ENCODE peak calls at places on chromosomes 1 and 21, in nine cellular contexts. I is IMR-90, G is astrocyte of the spinal cord, V is retinal pigment epithelial cell, Q is upper lobe of right lung, Z is WERI-Rb-1, L is epithelial cell of esophagus, P is right lobe of liver, B is MM.1S. C is an unnamed sample.

GRCh38 chr1:34977858-34978257 is 7.3 kb downstream of the TMEM35B start:
- DNase-seq in B (no peak), Q (no peak), I (no peak), Z (no peak), P (no peak), V (no peak), L (no peak), G (no peak), C (peak)

GRCh38 chr21:26513212-26513611 is 59.9 kb downstream of the CYYR1 start:
- DNase-seq in P (no peak), L (peak), V (no peak), I (no peak), Q (no peak), B (no peak), G (peak), Z (no peak), C (peak)

GRCh38 chr1:100065183-100065968 is 67.4 kb downstream of the SASS6 start:
- DNase-seq in P (no peak), I (no peak), V (no peak), L (no peak), G (no peak), Q (no peak), B (no peak), Z (no peak), C (no peak)

GRCh38 chr1:210232524-210233215 is at the start of gene SERTAD4:
- DNase-seq in G (peak), B (no peak), V (no peak), Q (peak), Z (peak), P (no peak), I (no peak), L (peak), C (no peak)

GRCh38 chr1:76901158-76901767 is 34.0 kb downstream of the ST6GALNAC5 start:
- DNase-seq in P (no peak), V (no peak), I (peak), Z (peak), Q (no peak), G (peak), L (peak), B (peak), C (peak)

GRCh38 chr1:225766967-225767413 is 10.6 kb upstream of the SRP9 start:
- DNase-seq in G (peak), V (no peak), P (no peak), B (no peak), Z (no peak), I (peak), L (peak), Q (no peak), C (peak)

GRCh38 chr1:46166521-46167462 is 8.1 kb upstream of the TSPAN1 start:
- DNase-seq in L (no peak), I (no peak), V (no peak), G (no peak), B (no peak), Z (no peak), P (no peak), Q (peak), C (no peak)

GRCh38 chr1:223772771-223773160 is 60.4 kb downstream of the CAPN2 start:
- DNase-seq in Q (no peak), L (no peak), B (no peak), I (no peak), V (no peak), G (no peak), P (no peak), Z (no peak), C (no peak)

GRCh38 chr1:167627865-167628641 is 2.0 kb upstream of the RCSD1 start:
- DNase-seq in P (no peak), V (no peak), G (no peak), B (peak), Z (no peak), I (no peak), Q (no peak), L (no peak), C (no peak)

GRCh38 chr1:174433451-174433850 is 14.3 kb upstream of the GPR52 start:
- DNase-seq in I (peak), G (peak), Z (no peak), Q (no peak), V (no peak), P (no peak), B (no peak), L (peak), C (peak)

GRCh38 chr1:225987491-225988316 is 11.4 kb downstream of the SDE2 start:
- DNase-seq in L (peak), P (no peak), V (no peak), I (peak), Q (no peak), Z (no peak), G (peak), B (peak), C (peak)

GRCh38 chr1:38964140-38964548 is 22.5 kb upstream of the RHBDL2 start:
- DNase-seq in G (no peak), L (no peak), V (no peak), B (no peak), P (no peak), I (no peak), Q (no peak), Z (peak), C (no peak)

GRCh38 chr1:43525995-43526394 is 4.7 kb upstream of the PTPRF start:
- DNase-seq in Z (no peak), I (peak), L (peak), P (no peak), V (no peak), B (no peak), Q (peak), G (peak), C (peak)

GRCh38 chr21:46017148-46017547 is 35.6 kb downstream of the COL6A1 start:
- DNase-seq in P (no peak), V (no peak), I (no peak), L (no peak), B (no peak), Q (no peak), G (no peak), Z (no peak), C (no peak)

GRCh38 chr1:224273651-224274050 is 56.3 kb downstream of the NVL start:
- DNase-seq in B (no peak), L (peak), G (peak), P (no peak), Z (no peak), Q (no peak), I (peak), V (no peak), C (peak)

GRCh38 chr1:41673806-41674205 is 189.3 kb upstream of the EDN2 start:
- DNase-seq in G (no peak), B (peak), V (no peak), L (no peak), Z (no peak), I (peak), Q (peak), P (no peak), C (no peak)

GRCh38 chr1:5711956-5712645 is 280.1 kb downstream of the NPHP4 start:
- DNase-seq in I (no peak), V (no peak), Z (no peak), G (no peak), L (no peak), Q (no peak), B (no peak), P (no peak), C (no peak)

GRCh38 chr1:176539018-176539417 is 76.0 kb downstream of the PAPPA2 start:
- DNase-seq in V (peak), L (no peak), B (no peak), I (no peak), Q (no peak), Z (no peak), G (no peak), P (no peak), C (no peak)

GRCh38 chr21:41199123-41199522 is 31.2 kb downstream of the BACE2 start:
- DNase-seq in L (no peak), I (no peak), P (no peak), Q (no peak), Z (no peak), V (no peak), B (no peak), G (no peak), C (no peak)

GRCh38 chr1:18929686-18930085 is 26.8 kb downstream of the IFFO2 start:
- DNase-seq in V (no peak), L (no peak), I (peak), B (no peak), Z (no peak), P (no peak), Q (no peak), G (peak), C (no peak)

GRCh38 chr1:203082571-203083462 is 3.0 kb downstream of the MYOG start:
- DNase-seq in V (no peak), Q (no peak), Z (peak), G (no peak), B (peak), P (no peak), I (no peak), L (peak), C (no peak)

GRCh38 chr1:230863449-230863848 is 4.9 kb downstream of the C1orf198 start:
- DNase-seq in P (no peak), I (no peak), B (no peak), L (peak), Z (no peak), V (no peak), Q (peak), G (no peak), C (no peak)

GRCh38 chr1:108686609-108687313 is 5.3 kb upstream of the PRPF38B start:
- DNase-seq in B (no peak), G (no peak), V (no peak), I (peak), P (no peak), Q (no peak), Z (no peak), L (no peak), C (peak)

GRCh38 chr1:41373373-41373772 is 12.1 kb downstream of the FOXO6 start:
- DNase-seq in V (no peak), P (no peak), G (no peak), B (no peak), L (no peak), I (no peak), Z (no peak), Q (no peak), C (no peak)

GRCh38 chr1:2982615-2983318 is 38.5 kb upstream of the ACTRT2 start:
- DNase-seq in Z (no peak), P (no peak), G (no peak), I (no peak), B (no peak), Q (peak), L (no peak), V (no peak), C (no peak)

DNA sequence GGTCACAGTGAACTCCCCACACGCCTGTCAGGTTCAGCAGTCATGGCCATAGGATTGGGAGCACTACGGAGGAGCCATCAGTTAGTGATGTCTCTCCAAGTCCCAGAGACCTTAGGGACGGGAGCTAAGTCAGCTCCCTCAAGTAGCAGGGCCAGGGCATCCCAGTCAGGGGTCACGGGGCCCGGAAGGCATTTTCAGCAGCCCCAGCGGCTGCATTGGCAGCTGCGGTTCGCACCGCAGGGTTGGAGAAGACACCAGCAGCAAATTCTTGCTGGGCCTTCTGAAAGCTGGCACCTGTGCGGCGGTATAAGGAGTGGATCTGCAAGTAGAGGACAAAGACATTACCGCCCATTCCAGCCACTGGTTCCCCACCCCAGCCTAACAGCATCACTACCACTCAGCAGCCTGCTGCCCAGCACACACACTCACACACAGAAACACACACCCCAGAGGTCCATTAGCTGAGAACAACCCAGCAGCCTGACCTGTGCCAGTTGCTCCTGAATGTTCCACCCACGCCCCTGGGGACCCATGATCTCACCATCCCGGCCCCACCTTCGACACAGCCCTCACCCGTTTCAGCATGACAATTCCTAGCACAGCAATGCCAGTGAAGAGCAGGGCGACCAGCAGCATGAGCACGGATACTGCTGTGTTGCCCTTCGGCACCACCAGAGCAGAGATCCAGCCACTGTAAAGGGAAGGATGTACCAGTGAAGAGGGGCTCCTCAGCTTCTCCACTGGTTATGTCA is 994 bp upstream of the ENTREP3 start:
- DNase-seq in V (no peak), G (no peak), Q (no peak), I (no peak), L (peak), Z (peak), B (no peak), P (no peak), C (no peak)
- H3K4me3 ChIP-seq in V (no peak), G (no peak), Q (peak), I (peak), L (no peak), Z (peak), B (no peak), P (peak), C (peak)

GRCh38 chr21:39084979-39085729 is 98.1 kb downstream of the PSMG1 start:
- DNase-seq in P (no peak), G (no peak), Q (no peak), V (no peak), B (no peak), Z (no peak), I (no peak), L (peak), C (no peak)

GRCh38 chr21:39083377-39084008 is 99.8 kb downstream of the PSMG1 start:
- DNase-seq in V (no peak), L (peak), B (no peak), I (no peak), Q (peak), P (no peak), G (no peak), Z (no peak), C (no peak)

GRCh38 chr21:39082656-39083376 is 100.4 kb downstream of the PSMG1 start:
- DNase-seq in V (no peak), Z (no peak), B (peak), G (no peak), P (no peak), Q (no peak), L (peak), I (no peak), C (no peak)

GRCh38 chr21:39085843-39086415 is 97.3 kb downstream of the PSMG1 start:
- DNase-seq in L (no peak), V (no peak), P (no peak), I (no peak), Q (no peak), G (no peak), Z (no peak), B (no peak), C (no peak)

DNA sequence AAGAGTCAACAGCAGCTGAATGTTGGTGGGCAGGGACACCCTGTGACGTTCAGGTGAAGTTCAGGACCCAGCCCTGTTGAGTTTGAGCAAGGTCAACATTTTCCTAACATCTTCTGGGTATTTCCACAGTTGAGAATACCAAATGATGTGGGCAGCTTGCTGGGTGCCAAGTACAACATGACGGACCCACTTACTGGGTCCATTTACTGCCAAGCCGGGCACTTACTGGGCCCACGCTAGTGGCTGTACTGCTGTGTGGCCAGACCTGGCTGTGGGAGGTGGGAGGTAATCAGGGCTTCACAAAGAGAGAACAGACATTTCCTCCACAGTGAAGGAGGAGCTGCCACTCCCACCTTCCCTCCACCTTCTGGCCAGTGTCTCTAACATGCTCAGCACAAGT is 99.2 kb downstream of the PSMG1 start:
- DNase-seq in L (no peak), V (no peak), G (no peak), B (no peak), Z (no peak), Q (no peak), P (no peak), I (no peak), C (no peak)
- TF ChIP-seq CTCF in L (no peak), V (no peak), G (no peak), B (no peak), Z (no peak), Q (no peak), P (no peak), I (no peak), C (no peak)

GRCh38 chr1:229570891-229571516 is 12.5 kb upstream of the ABCB10 start:
- DNase-seq in I (no peak), Q (no peak), B (peak), V (no peak), G (no peak), P (no peak), Z (no peak), L (no peak), C (no peak)
- H3K4me3 ChIP-seq in I (no peak), Q (no peak), B (no peak), V (no peak), G (no peak), P (no peak), Z (no peak), L (no peak), C (no peak)

GRCh38 chr1:80217377-80217986 is 1211.0 kb upstream of the ADGRL4 start:
- DNase-seq in B (peak), Q (no peak), L (peak), G (peak), Z (peak), P (no peak), V (peak), I (peak), C (peak)
- TF ChIP-seq CTCF in B (peak), Q (peak), L (peak), G (peak), Z (peak), P (peak), V (peak), I (peak), C (peak)

C was measured in foreskin fibroblast.